ENCODE peak calls at places on chromosomes 4 and X, in ten cellular contexts. Z is CD8-positive, alpha-beta memory T cell; G is fibroblast of lung; U is GM06990; S is RCC 7860; O is cardiac fibroblast; P is Daoy; W is NAMALWA; J is small intestine; R is thyroid gland. Q is an unnamed sample.

GRCh38 chr4:159103406-159104131 is 690 bp downstream of the RAPGEF2 start:
- DNase-seq in Z (peak), G (peak), U (peak), S (no peak), O (peak), P (peak), W (peak), J (peak), R (peak), Q (peak)

GRCh38 chrX:131977619-131978018 is 45.5 kb upstream of the STK26 start:
- DNase-seq in Z (no peak), G (no peak), U (no peak), S (no peak), O (peak), P (no peak), W (no peak), J (no peak), R (no peak), Q (no peak)

GRCh38 chrX:47321386-47321785 is 49.0 kb upstream of the ZNF157 start:
- DNase-seq in Z (no peak), G (peak), U (no peak), S (no peak), O (peak), P (no peak), W (no peak), J (no peak), R (peak), Q (no peak)

GRCh38 chrX:139554991-139555675 is 24.6 kb downstream of the F9 start:
- DNase-seq in Z (no peak), G (no peak), U (peak), S (no peak), O (no peak), P (no peak), W (no peak), J (no peak), R (no peak), Q (no peak)

GRCh38 chr4:47642985-47643745 is 158.1 kb downstream of the ATP10D start:
- DNase-seq in Z (no peak), G (peak), U (no peak), S (no peak), O (peak), P (peak), W (no peak), J (no peak), R (no peak), Q (no peak)

GRCh38 chr4:136241221-136241986 is 1290.9 kb downstream of the PCDH18 start:
- DNase-seq in Z (no peak), G (peak), U (no peak), S (no peak), O (no peak), P (no peak), W (no peak), J (no peak), R (no peak), Q (no peak)

GRCh38 chr4:13989496-13989895 is 362.0 kb upstream of the BOD1L1 start:
- DNase-seq in Z (no peak), G (peak), U (no peak), S (peak), O (peak), P (peak), W (no peak), J (no peak), R (no peak), Q (no peak)

GRCh38 chrX:40153335-40154221 is 55.8 kb upstream of the BCOR start:
- DNase-seq in Z (peak), G (no peak), U (peak), S (peak), O (peak), P (peak), W (peak), J (no peak), R (peak), Q (no peak)

GRCh38 chrX:109886122-109886761 is 116.7 kb upstream of the TMEM164 start:
- DNase-seq in Z (peak), G (peak), U (no peak), S (peak), O (peak), P (peak), W (peak), J (peak), R (peak), Q (peak)

GRCh38 chr4:150119492-150119891 is 41.2 kb downstream of the DCLK2 start:
- DNase-seq in Z (no peak), G (peak), U (no peak), S (peak), O (peak), P (no peak), W (no peak), J (no peak), R (no peak), Q (no peak)

GRCh38 chrX:130893356-130894085 is 9.5 kb downstream of the ENOX2 start:
- DNase-seq in Z (no peak), G (no peak), U (no peak), S (no peak), O (peak), P (no peak), W (no peak), J (peak), R (no peak), Q (no peak)

GRCh38 chr4:168853770-168854169 is 156.3 kb downstream of the CBR4 start:
- DNase-seq in Z (no peak), G (no peak), U (peak), S (no peak), O (no peak), P (no peak), W (no peak), J (no peak), R (no peak), Q (no peak)

GRCh38 chrX:84123585-84123984 is 64.4 kb downstream of the RPS6KA6 start:
- DNase-seq in Z (no peak), G (no peak), U (no peak), S (no peak), O (no peak), P (no peak), W (no peak), J (no peak), R (no peak), Q (no peak)

GRCh38 chr4:138910914-138911336 is 104.7 kb upstream of the NOCT start:
- DNase-seq in Z (no peak), G (peak), U (no peak), S (peak), O (peak), P (peak), W (no peak), J (peak), R (peak), Q (no peak)

GRCh38 chr4:177177446-177178160 is 132.1 kb upstream of the NEIL3 start:
- DNase-seq in Z (no peak), G (peak), U (no peak), S (no peak), O (peak), P (no peak), W (no peak), J (no peak), R (no peak), Q (no peak)

GRCh38 chrX:153646620-153647373 is at the start of gene DUSP9:
- DNase-seq in Z (no peak), G (peak), U (no peak), S (peak), O (peak), P (peak), W (no peak), J (peak), R (peak), Q (no peak)

GRCh38 chr4:4838602-4839470 is 20.6 kb upstream of the MSX1 start:
- DNase-seq in Z (no peak), G (peak), U (no peak), S (no peak), O (no peak), P (no peak), W (no peak), J (peak), R (no peak), Q (no peak)

GRCh38 chrX:17453791-17454190 is 78.8 kb downstream of the NHS start:
- DNase-seq in Z (no peak), G (no peak), U (no peak), S (no peak), O (no peak), P (no peak), W (no peak), J (no peak), R (no peak), Q (no peak)

GRCh38 chr4:140904904-140905303 is 148.7 kb upstream of the TBC1D9 start:
- DNase-seq in Z (no peak), G (peak), U (no peak), S (no peak), O (no peak), P (no peak), W (no peak), J (no peak), R (no peak), Q (no peak)

GRCh38 chr4:155532373-155532772 is 134.3 kb upstream of the GUCY1A1 start:
- DNase-seq in Z (no peak), G (no peak), U (no peak), S (no peak), O (no peak), P (no peak), W (no peak), J (no peak), R (no peak), Q (no peak)

GRCh38 chrX:150365953-150366911 is 3.1 kb downstream of the MAMLD1 start:
- DNase-seq in Z (no peak), G (peak), U (no peak), S (peak), O (peak), P (peak), W (peak), J (no peak), R (peak), Q (no peak)

GRCh38 chrX:102599084-102599949 is at the start of gene ARMCX5:
- DNase-seq in Z (peak), G (peak), U (peak), S (peak), O (peak), P (peak), W (peak), J (peak), R (peak), Q (peak)

GRCh38 chr4:183906736-183907651 is 1.9 kb downstream of the STOX2 start:
- DNase-seq in Z (no peak), G (no peak), U (peak), S (no peak), O (no peak), P (peak), W (no peak), J (no peak), R (no peak), Q (no peak)